ENCODE peak calls at places on chromosomes 5 and 9, in nine cellular contexts. One of them, this sample, is unnamed.

GRCh38 chr5:10923310-10923709 is 162.3 kb upstream of the DAP start:
- DNase-seq in omental fat pad: no peak
- DNase-seq in GM12864: no peak
- DNase-seq in foreskin fibroblast: no peak
- DNase-seq in gastrocnemius medialis: no peak
- DNase-seq in endothelial cell: no peak
- DNase-seq in GM20000: no peak
- DNase-seq in neural progenitor cell: no peak
- DNase-seq in Peyer's patch: no peak
- DNase-seq in this sample: no peak

GRCh38 chr5:10668697-10669096 is 92.3 kb downstream of the DAP start:
- DNase-seq in omental fat pad: no peak
- DNase-seq in GM12864: no peak
- DNase-seq in foreskin fibroblast: no peak
- DNase-seq in gastrocnemius medialis: no peak
- DNase-seq in endothelial cell: no peak
- DNase-seq in GM20000: no peak
- DNase-seq in neural progenitor cell: no peak
- DNase-seq in Peyer's patch: no peak
- DNase-seq in this sample: no peak

GRCh38 chr9:14062449-14063187 is 251.3 kb downstream of the NFIB start:
- DNase-seq in omental fat pad: no peak
- DNase-seq in GM12864: no peak
- DNase-seq in foreskin fibroblast: peak
- DNase-seq in gastrocnemius medialis: no peak
- DNase-seq in endothelial cell: no peak
- DNase-seq in GM20000: no peak
- DNase-seq in neural progenitor cell: no peak
- DNase-seq in Peyer's patch: no peak
- DNase-seq in this sample: no peak

GRCh38 chr5:14247054-14247386 is 103.9 kb downstream of the TRIO start:
- DNase-seq in omental fat pad: no peak
- DNase-seq in GM12864: no peak
- DNase-seq in foreskin fibroblast: no peak
- DNase-seq in gastrocnemius medialis: no peak
- DNase-seq in endothelial cell: no peak
- DNase-seq in GM20000: no peak
- DNase-seq in neural progenitor cell: peak
- DNase-seq in Peyer's patch: no peak
- DNase-seq in this sample: no peak

GRCh38 chr5:1152156-1152555 is 40.3 kb upstream of the SLC12A7 start:
- DNase-seq in omental fat pad: no peak
- DNase-seq in GM12864: no peak
- DNase-seq in foreskin fibroblast: no peak
- DNase-seq in gastrocnemius medialis: no peak
- DNase-seq in endothelial cell: no peak
- DNase-seq in GM20000: no peak
- DNase-seq in neural progenitor cell: no peak
- DNase-seq in Peyer's patch: no peak
- DNase-seq in this sample: no peak

GRCh38 chr5:167870055-167870454 is 421.4 kb upstream of the WWC1 start:
- DNase-seq in omental fat pad: no peak
- DNase-seq in GM12864: no peak
- DNase-seq in foreskin fibroblast: no peak
- DNase-seq in gastrocnemius medialis: no peak
- DNase-seq in endothelial cell: no peak
- DNase-seq in GM20000: no peak
- DNase-seq in neural progenitor cell: no peak
- DNase-seq in Peyer's patch: no peak
- DNase-seq in this sample: no peak

GRCh38 chr9:92425578-92425977 is 1.3 kb upstream of the OMD start:
- DNase-seq in omental fat pad: no peak
- DNase-seq in GM12864: no peak
- DNase-seq in foreskin fibroblast: peak
- DNase-seq in gastrocnemius medialis: no peak
- DNase-seq in endothelial cell: no peak
- DNase-seq in GM20000: no peak
- DNase-seq in neural progenitor cell: no peak
- DNase-seq in Peyer's patch: no peak
- DNase-seq in this sample: no peak

GRCh38 chr9:131098391-131099087 is 2.2 kb downstream of the AIF1L start:
- DNase-seq in omental fat pad: no peak
- DNase-seq in GM12864: no peak
- DNase-seq in foreskin fibroblast: no peak
- DNase-seq in gastrocnemius medialis: no peak
- DNase-seq in endothelial cell: no peak
- DNase-seq in GM20000: no peak
- DNase-seq in neural progenitor cell: no peak
- DNase-seq in Peyer's patch: no peak
- DNase-seq in this sample: no peak

GRCh38 chr9:116151966-116152381 is 1.6 kb upstream of the PAPPA start:
- DNase-seq in omental fat pad: no peak
- DNase-seq in GM12864: no peak
- DNase-seq in foreskin fibroblast: peak
- DNase-seq in gastrocnemius medialis: no peak
- DNase-seq in endothelial cell: no peak
- DNase-seq in GM20000: no peak
- DNase-seq in neural progenitor cell: no peak
- DNase-seq in Peyer's patch: no peak
- DNase-seq in this sample: no peak

GRCh38 chr9:89877051-89878002 is 272.5 kb downstream of the GADD45G start:
- DNase-seq in omental fat pad: no peak
- DNase-seq in GM12864: no peak
- DNase-seq in foreskin fibroblast: no peak
- DNase-seq in gastrocnemius medialis: peak
- DNase-seq in endothelial cell: no peak
- DNase-seq in GM20000: no peak
- DNase-seq in neural progenitor cell: no peak
- DNase-seq in Peyer's patch: peak
- DNase-seq in this sample: no peak

DNA sequence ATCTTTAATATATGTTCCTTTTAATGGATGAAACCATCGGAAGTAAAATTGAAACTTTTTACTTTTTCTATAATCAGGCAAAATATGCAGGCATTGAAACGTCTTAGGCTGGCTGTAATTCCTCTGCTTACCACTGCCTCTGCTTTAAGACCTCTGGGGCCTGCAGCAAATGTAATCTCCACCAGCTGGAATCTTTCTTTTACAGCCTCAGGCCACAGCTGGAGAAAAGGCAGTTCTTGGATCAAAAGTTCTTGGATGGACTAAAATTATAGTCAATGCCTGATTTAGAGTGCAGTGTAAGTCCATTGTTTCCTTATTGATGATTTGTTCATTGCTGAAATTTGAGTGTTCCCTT is 396.7 kb downstream of the KCTD16 start:
- DNase-seq in omental fat pad: no peak
- DNase-seq in GM12864: no peak
- DNase-seq in foreskin fibroblast: peak
- DNase-seq in gastrocnemius medialis: no peak
- DNase-seq in endothelial cell: no peak
- DNase-seq in GM20000: no peak
- DNase-seq in neural progenitor cell: peak
- DNase-seq in Peyer's patch: no peak
- DNase-seq in this sample: no peak
- TF ChIP-seq CTCF in omental fat pad: no peak
- TF ChIP-seq CTCF in GM12864: no peak
- TF ChIP-seq CTCF in foreskin fibroblast: no peak
- TF ChIP-seq CTCF in gastrocnemius medialis: no peak
- TF ChIP-seq CTCF in endothelial cell: no peak
- TF ChIP-seq CTCF in GM20000: no peak
- TF ChIP-seq CTCF in neural progenitor cell: no peak
- TF ChIP-seq CTCF in Peyer's patch: no peak
- TF ChIP-seq CTCF in this sample: no peak

DNA sequence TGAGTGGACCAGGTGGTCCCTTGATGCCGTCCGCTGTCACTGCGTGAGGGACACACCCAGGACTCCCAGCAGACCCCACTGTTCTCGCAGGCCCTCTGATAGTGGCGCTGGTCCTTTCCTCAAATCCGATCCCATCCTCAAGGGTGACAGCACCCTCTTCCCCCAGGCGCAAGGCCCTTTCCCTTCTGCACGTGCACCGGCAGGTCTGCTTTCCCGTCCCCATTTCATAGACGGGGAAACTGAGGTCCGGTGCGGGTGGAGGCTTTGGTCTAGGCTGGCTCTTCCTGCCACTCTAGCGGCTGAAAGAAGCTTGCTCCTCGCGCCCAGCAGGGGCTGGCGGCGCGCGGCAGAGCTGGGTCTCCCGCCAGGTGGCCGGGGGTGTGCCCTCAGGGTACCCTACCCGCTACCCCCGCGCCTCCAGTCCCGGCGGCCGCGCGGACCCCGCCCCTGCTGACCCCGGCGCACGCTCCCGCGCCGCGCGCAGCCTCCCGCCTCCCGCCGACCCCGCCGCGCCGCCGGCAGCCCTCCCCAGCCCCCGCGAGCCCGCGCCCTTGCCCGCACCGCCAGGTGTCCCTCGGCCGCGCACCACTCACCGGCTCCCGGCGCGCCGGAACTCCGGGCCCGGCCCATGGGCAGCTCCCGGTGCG is 453 bp downstream of the RASGEF1C start:
- DNase-seq in omental fat pad: no peak
- DNase-seq in GM12864: no peak
- DNase-seq in foreskin fibroblast: peak
- DNase-seq in gastrocnemius medialis: no peak
- DNase-seq in endothelial cell: no peak
- DNase-seq in GM20000: no peak
- DNase-seq in neural progenitor cell: peak
- DNase-seq in Peyer's patch: no peak
- DNase-seq in this sample: no peak
- TF ChIP-seq CTCF in omental fat pad: no peak
- TF ChIP-seq CTCF in GM12864: peak
- TF ChIP-seq CTCF in foreskin fibroblast: no peak
- TF ChIP-seq CTCF in gastrocnemius medialis: no peak
- TF ChIP-seq CTCF in endothelial cell: no peak
- TF ChIP-seq CTCF in GM20000: no peak
- TF ChIP-seq CTCF in neural progenitor cell: no peak
- TF ChIP-seq CTCF in Peyer's patch: no peak
- TF ChIP-seq CTCF in this sample: peak

GRCh38 chr9:137213160-137214060 is 7.9 kb downstream of the NDOR1 start:
- DNase-seq in omental fat pad: no peak
- DNase-seq in GM12864: no peak
- DNase-seq in foreskin fibroblast: no peak
- DNase-seq in gastrocnemius medialis: no peak
- DNase-seq in endothelial cell: no peak
- DNase-seq in GM20000: no peak
- DNase-seq in neural progenitor cell: no peak
- DNase-seq in Peyer's patch: no peak
- DNase-seq in this sample: no peak
- TF ChIP-seq CTCF in omental fat pad: no peak
- TF ChIP-seq CTCF in GM12864: peak
- TF ChIP-seq CTCF in foreskin fibroblast: no peak
- TF ChIP-seq CTCF in gastrocnemius medialis: no peak
- TF ChIP-seq CTCF in endothelial cell: no peak
- TF ChIP-seq CTCF in GM20000: no peak
- TF ChIP-seq CTCF in neural progenitor cell: no peak
- TF ChIP-seq CTCF in Peyer's patch: no peak
- TF ChIP-seq CTCF in this sample: no peak

GRCh38 chr5:34007675-34008600 is at the start of gene AMACR:
- DNase-seq in omental fat pad: peak
- DNase-seq in GM12864: peak
- DNase-seq in foreskin fibroblast: peak
- DNase-seq in gastrocnemius medialis: peak
- DNase-seq in endothelial cell: peak
- DNase-seq in GM20000: peak
- DNase-seq in neural progenitor cell: peak
- DNase-seq in Peyer's patch: peak
- DNase-seq in this sample: peak
- TF ChIP-seq CTCF in omental fat pad: no peak
- TF ChIP-seq CTCF in GM12864: no peak
- TF ChIP-seq CTCF in foreskin fibroblast: no peak
- TF ChIP-seq CTCF in gastrocnemius medialis: no peak
- TF ChIP-seq CTCF in endothelial cell: no peak
- TF ChIP-seq CTCF in GM20000: no peak
- TF ChIP-seq CTCF in neural progenitor cell: no peak
- TF ChIP-seq CTCF in Peyer's patch: peak
- TF ChIP-seq CTCF in this sample: no peak

GRCh38 chr9:124530216-124530615 is 23.0 kb upstream of the NR5A1 start:
- DNase-seq in omental fat pad: no peak
- DNase-seq in GM12864: no peak
- DNase-seq in foreskin fibroblast: no peak
- DNase-seq in gastrocnemius medialis: no peak
- DNase-seq in endothelial cell: no peak
- DNase-seq in GM20000: no peak
- DNase-seq in neural progenitor cell: no peak
- DNase-seq in Peyer's patch: no peak
- DNase-seq in this sample: no peak
- TF ChIP-seq CTCF in omental fat pad: no peak
- TF ChIP-seq CTCF in GM12864: no peak
- TF ChIP-seq CTCF in foreskin fibroblast: no peak
- TF ChIP-seq CTCF in gastrocnemius medialis: no peak
- TF ChIP-seq CTCF in endothelial cell: no peak
- TF ChIP-seq CTCF in GM20000: no peak
- TF ChIP-seq CTCF in neural progenitor cell: no peak
- TF ChIP-seq CTCF in Peyer's patch: no peak
- TF ChIP-seq CTCF in this sample: no peak

DNA sequence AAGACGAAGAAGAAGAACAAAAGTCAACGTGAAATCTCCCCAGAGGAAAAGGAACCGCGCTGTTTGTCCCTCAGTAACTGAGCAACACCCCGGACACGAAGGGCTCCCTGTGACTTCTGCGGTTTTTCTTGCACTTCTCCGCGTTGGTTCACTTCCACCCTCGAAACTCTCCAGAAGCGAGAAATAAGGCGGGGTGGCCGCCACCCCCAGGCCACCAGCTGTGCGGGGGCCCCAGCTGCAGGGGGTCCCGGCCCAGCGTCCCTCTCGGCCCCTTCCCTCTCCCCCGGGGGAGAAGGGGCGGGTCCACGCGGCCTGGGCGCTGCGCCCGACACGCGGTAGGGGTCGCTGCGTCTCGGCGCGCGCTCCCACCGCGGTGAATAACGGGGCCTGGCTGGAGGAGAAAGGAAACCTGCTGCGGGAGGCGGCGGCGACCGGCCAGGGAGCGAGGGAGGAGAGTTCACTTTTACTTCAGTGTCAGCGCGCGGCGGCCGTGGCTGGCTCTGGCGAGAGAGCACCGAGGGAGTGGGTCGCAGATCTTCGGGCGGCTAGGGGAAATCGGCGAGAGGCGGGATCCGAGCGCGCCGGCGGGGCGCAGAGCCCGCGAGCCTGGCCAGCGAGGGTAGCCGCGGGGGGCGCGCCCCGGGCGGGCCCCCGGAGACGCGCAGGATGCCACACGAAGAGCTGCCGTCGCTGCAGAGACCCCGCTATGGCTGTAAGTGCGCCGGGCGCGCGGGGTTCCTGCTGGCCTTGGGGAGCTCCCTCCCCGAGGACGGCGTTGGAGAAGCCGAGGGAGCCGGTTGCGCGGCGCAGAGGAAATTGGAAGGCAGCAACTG is at the start of gene IQGAP2:
- DNase-seq in omental fat pad: no peak
- DNase-seq in GM12864: peak
- DNase-seq in foreskin fibroblast: peak
- DNase-seq in gastrocnemius medialis: peak
- DNase-seq in endothelial cell: peak
- DNase-seq in GM20000: peak
- DNase-seq in neural progenitor cell: peak
- DNase-seq in Peyer's patch: peak
- DNase-seq in this sample: peak
- TF ChIP-seq CTCF in omental fat pad: no peak
- TF ChIP-seq CTCF in GM12864: peak
- TF ChIP-seq CTCF in foreskin fibroblast: peak
- TF ChIP-seq CTCF in gastrocnemius medialis: no peak
- TF ChIP-seq CTCF in endothelial cell: peak
- TF ChIP-seq CTCF in GM20000: peak
- TF ChIP-seq CTCF in neural progenitor cell: peak
- TF ChIP-seq CTCF in Peyer's patch: peak
- TF ChIP-seq CTCF in this sample: peak

This sample was measured in progenitor cell of endocrine pancreas.